ENCODE peak calls at places on chromosomes 1 and 21, in five cellular contexts. One of them, this sample, is unnamed.

GRCh38 chr1:98399219-98399618 is 262.3 kb upstream of the SNX7 start:
- DNase-seq in mucosa of descending colon: no peak
- DNase-seq in RWPE2: no peak
- DNase-seq in stomach: no peak
- DNase-seq in upper lobe of right lung: no peak
- DNase-seq in this sample: no peak

GRCh38 chr1:38563985-38564735 is 295.4 kb downstream of the RRAGC start:
- DNase-seq in mucosa of descending colon: no peak
- DNase-seq in RWPE2: no peak
- DNase-seq in stomach: no peak
- DNase-seq in upper lobe of right lung: no peak
- DNase-seq in this sample: no peak

GRCh38 chr1:25199876-25200620 is 32.3 kb downstream of the SYF2 start:
- DNase-seq in mucosa of descending colon: no peak
- DNase-seq in RWPE2: no peak
- DNase-seq in stomach: no peak
- DNase-seq in upper lobe of right lung: no peak
- DNase-seq in this sample: no peak

GRCh38 chr21:32328595-32328994 is 29.9 kb downstream of the MRAP start:
- DNase-seq in mucosa of descending colon: no peak
- DNase-seq in RWPE2: no peak
- DNase-seq in stomach: no peak
- DNase-seq in upper lobe of right lung: no peak
- DNase-seq in this sample: no peak

GRCh38 chr1:197307551-197307950 is 39.5 kb downstream of the CRB1 start:
- DNase-seq in mucosa of descending colon: no peak
- DNase-seq in RWPE2: no peak
- DNase-seq in stomach: no peak
- DNase-seq in upper lobe of right lung: no peak
- DNase-seq in this sample: no peak

GRCh38 chr1:44405041-44405803 is at the start of gene RNF220:
- DNase-seq in mucosa of descending colon: no peak
- DNase-seq in RWPE2: peak; percentile 64
- DNase-seq in stomach: peak; percentile 42
- DNase-seq in upper lobe of right lung: peak; percentile 76
- DNase-seq in this sample: peak; percentile 53

GRCh38 chr1:62144238-62144831 is 50.3 kb upstream of the L1TD1 start:
- DNase-seq in mucosa of descending colon: no peak
- DNase-seq in RWPE2: no peak
- DNase-seq in stomach: no peak
- DNase-seq in upper lobe of right lung: no peak
- DNase-seq in this sample: no peak

GRCh38 chr1:222521299-222522104 is 26.4 kb downstream of the HHIPL2 start:
- DNase-seq in mucosa of descending colon: no peak
- DNase-seq in RWPE2: no peak
- DNase-seq in stomach: no peak
- DNase-seq in upper lobe of right lung: no peak
- DNase-seq in this sample: no peak

GRCh38 chr1:233569636-233570035 is 44.3 kb upstream of the KCNK1 start:
- DNase-seq in mucosa of descending colon: no peak
- DNase-seq in RWPE2: no peak
- DNase-seq in stomach: no peak
- DNase-seq in upper lobe of right lung: no peak
- DNase-seq in this sample: no peak

GRCh38 chr1:240854367-240854766 is 242.4 kb upstream of the GREM2 start:
- DNase-seq in mucosa of descending colon: no peak
- DNase-seq in RWPE2: no peak
- DNase-seq in stomach: no peak
- DNase-seq in upper lobe of right lung: no peak
- DNase-seq in this sample: no peak

GRCh38 chr1:201904579-201904978 is 15.9 kb downstream of the SHISA4 start:
- DNase-seq in mucosa of descending colon: no peak
- DNase-seq in RWPE2: no peak
- DNase-seq in stomach: no peak
- DNase-seq in upper lobe of right lung: no peak
- DNase-seq in this sample: peak; percentile 70
- H3K4me1 ChIP-seq in mucosa of descending colon: no peaks in the 10 kb centered on the region
- H3K4me1 ChIP-seq in RWPE2: peaks cover 11% of the 10 kb centered on the region
- H3K4me1 ChIP-seq in stomach: peaks cover 75% of the 10 kb centered on the region
- H3K4me1 ChIP-seq in upper lobe of right lung: peaks cover 22% of the 10 kb centered on the region
- H3K4me1 ChIP-seq in this sample: peaks cover 53% of the 10 kb centered on the region

DNA sequence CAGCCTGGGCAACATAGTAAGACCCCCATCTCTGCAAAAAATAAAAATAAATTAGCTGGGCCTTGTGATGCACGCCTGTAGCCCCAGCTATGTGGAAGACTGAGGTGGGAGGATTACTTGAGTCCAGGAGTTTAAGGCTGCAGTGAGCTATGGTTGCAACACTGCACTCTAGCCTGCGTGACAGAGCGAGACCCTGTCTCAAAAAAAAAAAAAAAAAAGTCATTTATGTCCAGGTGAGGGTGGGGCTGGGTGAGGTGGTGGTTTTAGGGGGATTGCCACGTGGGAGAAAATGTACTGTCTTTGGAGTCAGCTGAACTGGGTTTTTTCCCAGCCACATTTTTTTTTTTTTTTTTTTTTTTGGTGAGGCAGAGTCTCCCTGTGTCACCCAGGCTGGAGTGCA is 6.7 kb downstream of the PIK3CD start:
- DNase-seq in mucosa of descending colon: no peak
- DNase-seq in RWPE2: no peak
- DNase-seq in stomach: no peak
- DNase-seq in upper lobe of right lung: no peak
- DNase-seq in this sample: no peak
- H3K4me1 ChIP-seq in mucosa of descending colon: no peaks in the 10 kb centered on the region
- H3K4me1 ChIP-seq in RWPE2: peaks cover 9% of the 10 kb centered on the region
- H3K4me1 ChIP-seq in stomach: peaks cover 4% of the 10 kb centered on the region
- H3K4me1 ChIP-seq in upper lobe of right lung: peaks cover 10% of the 10 kb centered on the region
- H3K4me1 ChIP-seq in this sample: peaks cover 8% of the 10 kb centered on the region

GRCh38 chr21:45326169-45326833 is 38.6 kb upstream of the POFUT2 start:
- DNase-seq in mucosa of descending colon: no peak
- DNase-seq in RWPE2: peak; percentile 51
- DNase-seq in stomach: no peak
- DNase-seq in upper lobe of right lung: peak; percentile 61
- DNase-seq in this sample: no peak

GRCh38 chr21:45326834-45327457 is 39.3 kb upstream of the POFUT2 start:
- DNase-seq in mucosa of descending colon: no peak
- DNase-seq in RWPE2: peak; percentile 54
- DNase-seq in stomach: no peak
- DNase-seq in upper lobe of right lung: peak; percentile 25
- DNase-seq in this sample: no peak

GRCh38 chr21:45323487-45324380 is 36.0 kb upstream of the POFUT2 start:
- DNase-seq in mucosa of descending colon: no peak
- DNase-seq in RWPE2: peak; percentile 40
- DNase-seq in stomach: no peak
- DNase-seq in upper lobe of right lung: peak; percentile 56
- DNase-seq in this sample: no peak

GRCh38 chr21:45324430-45325205 is 36.9 kb upstream of the POFUT2 start:
- DNase-seq in mucosa of descending colon: no peak
- DNase-seq in RWPE2: peak; percentile 61
- DNase-seq in stomach: no peak
- DNase-seq in upper lobe of right lung: peak; percentile 67
- DNase-seq in this sample: peak; percentile 58

GRCh38 chr21:45325206-45326168 is 37.8 kb upstream of the POFUT2 start:
- DNase-seq in mucosa of descending colon: no peak
- DNase-seq in RWPE2: peak; percentile 59
- DNase-seq in stomach: no peak
- DNase-seq in upper lobe of right lung: peak; percentile 64
- DNase-seq in this sample: no peak
- H3K4me1 ChIP-seq in mucosa of descending colon: peaks cover 10% of the 10 kb centered on the region
- H3K4me1 ChIP-seq in RWPE2: peaks cover 13% of the 10 kb centered on the region
- H3K4me1 ChIP-seq in stomach: peaks cover 31% of the 10 kb centered on the region
- H3K4me1 ChIP-seq in upper lobe of right lung: peaks cover 34% of the 10 kb centered on the region
- H3K4me1 ChIP-seq in this sample: peaks cover 100% of the 10 kb centered on the region

DNA sequence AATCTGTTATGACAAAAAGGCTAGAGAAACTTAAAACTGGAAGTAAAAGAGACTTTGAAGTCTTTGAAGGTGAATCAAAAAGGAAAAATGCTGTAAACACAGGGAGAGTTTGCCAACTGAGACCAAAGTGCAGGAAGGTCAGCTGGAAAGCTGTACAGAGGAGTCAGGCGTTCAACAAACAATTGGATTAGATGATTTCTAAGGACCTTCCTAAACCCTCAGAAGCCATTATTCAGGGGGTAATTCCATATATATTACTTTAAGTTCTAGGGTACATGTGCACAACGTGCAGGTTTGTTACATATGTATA is 156.8 kb downstream of the ZBTB18 start:
- DNase-seq in mucosa of descending colon: no peak
- DNase-seq in RWPE2: no peak
- DNase-seq in stomach: no peak
- DNase-seq in upper lobe of right lung: no peak
- DNase-seq in this sample: no peak
- H3K4me1 ChIP-seq in mucosa of descending colon: no peaks in the 10 kb centered on the region
- H3K4me1 ChIP-seq in RWPE2: peaks cover 6% of the 10 kb centered on the region
- H3K4me1 ChIP-seq in stomach: peaks cover 7% of the 10 kb centered on the region
- H3K4me1 ChIP-seq in upper lobe of right lung: no peaks in the 10 kb centered on the region
- H3K4me1 ChIP-seq in this sample: peaks cover 8% of the 10 kb centered on the region

GRCh38 chr1:51488372-51489050 is 30.6 kb downstream of the EPS15 start:
- DNase-seq in mucosa of descending colon: no peak
- DNase-seq in RWPE2: no peak
- DNase-seq in stomach: no peak
- DNase-seq in upper lobe of right lung: no peak
- DNase-seq in this sample: no peak

GRCh38 chr1:51489472-51489871 is 29.6 kb downstream of the EPS15 start:
- DNase-seq in mucosa of descending colon: no peak
- DNase-seq in RWPE2: no peak
- DNase-seq in stomach: no peak
- DNase-seq in upper lobe of right lung: no peak
- DNase-seq in this sample: no peak

GRCh38 chr1:51487628-51488027 is 31.4 kb downstream of the EPS15 start:
- DNase-seq in mucosa of descending colon: no peak
- DNase-seq in RWPE2: no peak
- DNase-seq in stomach: no peak
- DNase-seq in upper lobe of right lung: no peak
- DNase-seq in this sample: no peak

GRCh38 chr1:51494138-51494830 is 24.8 kb downstream of the EPS15 start:
- DNase-seq in mucosa of descending colon: no peak
- DNase-seq in RWPE2: no peak
- DNase-seq in stomach: no peak
- DNase-seq in upper lobe of right lung: no peak
- DNase-seq in this sample: no peak

DNA sequence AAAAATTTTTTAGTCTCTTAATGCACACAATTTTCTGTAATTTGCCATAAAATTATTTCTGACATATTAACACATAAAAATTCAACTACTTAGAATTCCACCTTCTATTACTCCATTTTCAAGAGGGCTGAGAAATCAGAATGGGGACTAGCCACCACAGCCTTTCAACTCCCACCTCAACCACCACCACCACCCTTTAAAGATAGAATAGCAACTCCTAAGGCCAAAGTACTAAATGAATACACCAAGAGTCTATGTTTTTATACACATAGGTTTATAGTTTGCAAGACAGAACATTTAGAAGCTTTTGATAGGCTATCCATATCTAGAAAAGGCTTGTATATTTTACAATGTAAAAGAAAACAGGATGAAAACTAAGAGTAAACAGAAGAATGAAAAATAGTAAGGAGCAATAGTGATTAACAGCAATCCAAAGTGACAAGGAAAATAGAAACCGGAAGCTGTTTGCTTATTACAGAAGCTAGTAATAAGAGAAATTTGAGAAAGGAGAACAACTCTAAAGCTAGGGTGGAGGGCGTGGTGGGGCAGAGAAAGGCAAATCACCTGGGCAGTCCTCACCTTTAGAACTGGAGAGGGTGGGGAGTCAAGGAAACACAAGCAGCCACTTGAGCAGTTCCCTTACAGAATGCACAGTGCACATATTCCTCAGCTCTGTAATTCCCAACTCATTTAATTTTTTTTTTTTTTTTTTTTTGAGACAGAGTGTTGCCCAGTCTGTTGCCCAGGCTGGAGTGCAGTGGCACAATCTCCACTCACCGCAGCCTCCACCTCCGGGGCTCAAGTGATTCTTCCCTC is 27.7 kb downstream of the EPS15 start:
- DNase-seq in mucosa of descending colon: no peak
- DNase-seq in RWPE2: no peak
- DNase-seq in stomach: no peak
- DNase-seq in upper lobe of right lung: no peak
- DNase-seq in this sample: no peak
- H3K4me1 ChIP-seq in mucosa of descending colon: peaks cover 47% of the 10 kb centered on the region
- H3K4me1 ChIP-seq in RWPE2: peaks cover 10% of the 10 kb centered on the region
- H3K4me1 ChIP-seq in stomach: peaks cover 76% of the 10 kb centered on the region
- H3K4me1 ChIP-seq in upper lobe of right lung: peaks cover 31% of the 10 kb centered on the region
- H3K4me1 ChIP-seq in this sample: no peaks in the 10 kb centered on the region

GRCh38 chr1:27520651-27521050 is 30.7 kb upstream of the WASF2 start:
- DNase-seq in mucosa of descending colon: peak; percentile 69
- DNase-seq in RWPE2: no peak
- DNase-seq in stomach: no peak
- DNase-seq in upper lobe of right lung: no peak
- DNase-seq in this sample: no peak
- H3K4me1 ChIP-seq in mucosa of descending colon: peaks cover 51% of the 10 kb centered on the region
- H3K4me1 ChIP-seq in RWPE2: peaks cover 37% of the 10 kb centered on the region
- H3K4me1 ChIP-seq in stomach: peaks cover 81% of the 10 kb centered on the region
- H3K4me1 ChIP-seq in upper lobe of right lung: peaks cover 58% of the 10 kb centered on the region
- H3K4me1 ChIP-seq in this sample: no peaks in the 10 kb centered on the region

DNA sequence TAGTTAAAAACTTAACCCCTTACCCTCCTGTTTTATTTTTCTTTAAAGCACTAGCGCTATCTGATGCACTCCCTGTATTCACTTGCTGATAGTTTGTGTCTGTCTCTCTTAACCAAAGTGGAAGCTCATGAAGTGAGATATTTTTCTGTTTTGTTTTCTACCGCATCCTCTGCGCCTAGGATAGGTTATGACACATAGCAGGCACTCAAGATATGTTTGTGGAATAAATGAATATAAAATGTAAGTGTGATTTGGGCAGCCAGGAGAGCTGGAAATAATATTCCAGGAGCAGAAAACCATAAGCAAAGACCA is 49.0 kb upstream of the MRPS6 start:
- DNase-seq in mucosa of descending colon: no peak
- DNase-seq in RWPE2: no peak
- DNase-seq in stomach: no peak
- DNase-seq in upper lobe of right lung: no peak
- DNase-seq in this sample: no peak
- H3K4me1 ChIP-seq in mucosa of descending colon: no peaks in the 10 kb centered on the region
- H3K4me1 ChIP-seq in RWPE2: no peaks in the 10 kb centered on the region
- H3K4me1 ChIP-seq in stomach: peaks cover 20% of the 10 kb centered on the region
- H3K4me1 ChIP-seq in upper lobe of right lung: peaks cover 22% of the 10 kb centered on the region
- H3K4me1 ChIP-seq in this sample: peaks cover 45% of the 10 kb centered on the region

DNA sequence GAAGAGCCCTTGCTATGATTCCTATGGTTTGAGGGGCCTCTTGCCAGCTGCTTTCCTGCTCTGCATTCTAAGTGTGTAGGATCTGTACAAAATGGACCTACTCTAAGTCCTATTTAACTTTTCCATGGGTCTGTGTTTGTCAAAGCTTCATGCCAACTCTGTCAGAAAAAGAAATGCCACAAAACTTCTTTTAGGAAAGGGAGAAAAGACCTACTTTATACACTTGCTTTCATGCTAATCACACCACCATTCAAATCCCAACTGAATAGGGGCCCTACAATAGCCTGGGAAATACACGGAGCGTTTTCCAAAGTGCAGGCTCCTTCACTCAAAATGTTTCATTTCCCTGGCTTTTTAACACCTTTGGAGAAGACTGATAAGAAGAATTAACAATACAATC is 16.3 kb downstream of the PLPP3 start:
- DNase-seq in mucosa of descending colon: no peak
- DNase-seq in RWPE2: no peak
- DNase-seq in stomach: no peak
- DNase-seq in upper lobe of right lung: no peak
- DNase-seq in this sample: no peak
- H3K4me1 ChIP-seq in mucosa of descending colon: peaks cover 16% of the 10 kb centered on the region
- H3K4me1 ChIP-seq in RWPE2: no peaks in the 10 kb centered on the region
- H3K4me1 ChIP-seq in stomach: peaks cover 63% of the 10 kb centered on the region
- H3K4me1 ChIP-seq in upper lobe of right lung: peaks cover 39% of the 10 kb centered on the region
- H3K4me1 ChIP-seq in this sample: peaks cover 41% of the 10 kb centered on the region